ENCODE peak calls at places on chromosomes 4 and X, in seven cellular contexts. U is stimulated activated CD8-positive, alpha-beta memory T cell treated with anti-CD3 and anti-CD28 coated beads, Interleukin-15, amount 100 ng/mL, for 4 hours; R is psoas muscle; J is stimulated activated naive CD4-positive, alpha-beta T cell; W is stimulated activated CD4-positive, alpha-beta T cell treated with anti-CD3 and anti-CD28 coated beads, Interleukin-4, amount 100 ng/mL, for 1 hour; N is activated naive CD4-positive, alpha-beta T cell treated with anti-CD3 and anti-CD28 coated beads, Interleukin-2, amount 10 ng/mL, durations not matched to agents 7 days and 5 days; B is CD8-positive, alpha-beta memory T cell. M is an unnamed sample.

GRCh38 chr4:109185548-109185947 is 116.9 kb downstream of the COL25A1 start:
- DNase-seq in R (no peak), U (no peak), W (no peak), N (no peak), J (no peak), B (no peak), M (no peak)

GRCh38 chr4:147633643-147634042 is 16.4 kb downstream of the TMEM184C start:
- DNase-seq in U (no peak), J (no peak), R (no peak), N (no peak), B (no peak), W (no peak), M (no peak)

GRCh38 chr4:126583509-126583908 is 1049.2 kb upstream of the INTU start:
- DNase-seq in B (no peak), U (no peak), R (no peak), J (no peak), W (no peak), N (no peak), M (no peak)

GRCh38 chr4:26105815-26106699 is 192.0 kb downstream of the SMIM20 start:
- DNase-seq in W (no peak), N (no peak), U (no peak), J (no peak), B (no peak), R (no peak), M (no peak)

GRCh38 chrX:138711399-138712347 is at the start of gene FGF13:
- DNase-seq in W (no peak), B (no peak), N (peak; percentile 20), R (peak; percentile 17), J (no peak), U (no peak), M (no peak)

GRCh38 chr4:41465135-41465761 is 72.7 kb upstream of the LIMCH1 start:
- DNase-seq in J (no peak), U (no peak), B (no peak), R (peak; percentile 21), W (no peak), N (no peak), M (no peak)

GRCh38 chrX:30831082-30831481 is 58.0 kb downstream of the TAB3 start:
- DNase-seq in W (peak; percentile 12), B (no peak), U (no peak), N (peak; percentile 62), R (no peak), J (no peak), M (no peak)

GRCh38 chr4:140568507-140569306 is at the start of gene UCP1:
- DNase-seq in B (no peak), U (no peak), N (no peak), J (no peak), W (peak; percentile 4), R (peak; percentile 19), M (no peak)

M was measured in effector CD4-positive, alpha-beta T cell.